ENCODE peak calls at places on chromosomes 13 and 19, in six cellular contexts. One of them, this sample, is unnamed.

GRCh38 chr19:49552749-49553148 is 24.9 kb downstream of the RCN3 start:
- DNase-seq in left ventricle myocardium inferior: no peak
- DNase-seq in right atrium auricular region: no peak
- DNase-seq in brain microvascular endothelial cell: no peak
- DNase-seq in dorsolateral prefrontal cortex: no peak
- DNase-seq in body of pancreas: peak
- DNase-seq in this sample: peak

GRCh38 chr19:41175825-41176734 is 16.9 kb upstream of the CYP2S1 start:
- DNase-seq in right atrium auricular region: no peak
- DNase-seq in body of pancreas: peak
- DNase-seq in dorsolateral prefrontal cortex: peak
- DNase-seq in left ventricle myocardium inferior: peak
- DNase-seq in brain microvascular endothelial cell: peak
- DNase-seq in this sample: peak

GRCh38 chr13:60163525-60164471 is at the start of gene DIAPH3:
- DNase-seq in right atrium auricular region: peak
- DNase-seq in body of pancreas: peak
- DNase-seq in left ventricle myocardium inferior: peak
- DNase-seq in dorsolateral prefrontal cortex: peak
- DNase-seq in brain microvascular endothelial cell: peak
- DNase-seq in this sample: peak

GRCh38 chr13:103815619-103816018 is 749.4 kb upstream of the SLC10A2 start:
- DNase-seq in body of pancreas: no peak
- DNase-seq in brain microvascular endothelial cell: peak
- DNase-seq in left ventricle myocardium inferior: no peak
- DNase-seq in dorsolateral prefrontal cortex: no peak
- DNase-seq in right atrium auricular region: no peak
- DNase-seq in this sample: no peak

GRCh38 chr13:100825551-100825950 is 151.0 kb upstream of the TMTC4 start:
- DNase-seq in brain microvascular endothelial cell: no peak
- DNase-seq in right atrium auricular region: no peak
- DNase-seq in left ventricle myocardium inferior: no peak
- DNase-seq in dorsolateral prefrontal cortex: no peak
- DNase-seq in body of pancreas: no peak
- DNase-seq in this sample: no peak

GRCh38 chr19:14563989-14564650 is 7.7 kb downstream of the NDUFB7 start:
- DNase-seq in brain microvascular endothelial cell: no peak
- DNase-seq in left ventricle myocardium inferior: no peak
- DNase-seq in right atrium auricular region: no peak
- DNase-seq in dorsolateral prefrontal cortex: no peak
- DNase-seq in body of pancreas: no peak
- DNase-seq in this sample: peak

GRCh38 chr19:20325151-20325550 is 158.1 kb downstream of the ZNF486 start:
- DNase-seq in body of pancreas: no peak
- DNase-seq in right atrium auricular region: no peak
- DNase-seq in dorsolateral prefrontal cortex: no peak
- DNase-seq in left ventricle myocardium inferior: no peak
- DNase-seq in brain microvascular endothelial cell: no peak
- DNase-seq in this sample: peak

GRCh38 chr13:60679928-60680693 is 283.1 kb downstream of the TDRD3 start:
- DNase-seq in right atrium auricular region: no peak
- DNase-seq in dorsolateral prefrontal cortex: no peak
- DNase-seq in brain microvascular endothelial cell: no peak
- DNase-seq in body of pancreas: no peak
- DNase-seq in left ventricle myocardium inferior: no peak
- DNase-seq in this sample: no peak

GRCh38 chr13:59012731-59013130 is 1151.0 kb downstream of the DIAPH3 start:
- DNase-seq in brain microvascular endothelial cell: no peak
- DNase-seq in left ventricle myocardium inferior: no peak
- DNase-seq in body of pancreas: no peak
- DNase-seq in right atrium auricular region: no peak
- DNase-seq in dorsolateral prefrontal cortex: no peak
- DNase-seq in this sample: no peak

GRCh38 chr13:91216928-91217700 is 130.4 kb upstream of the MIR17HG start:
- DNase-seq in left ventricle myocardium inferior: no peak
- DNase-seq in brain microvascular endothelial cell: no peak
- DNase-seq in right atrium auricular region: no peak
- DNase-seq in dorsolateral prefrontal cortex: no peak
- DNase-seq in body of pancreas: no peak
- DNase-seq in this sample: no peak

GRCh38 chr13:29594310-29594709 is 1.2 kb downstream of the SLC7A1 start:
- DNase-seq in dorsolateral prefrontal cortex: no peak
- DNase-seq in body of pancreas: peak
- DNase-seq in right atrium auricular region: peak
- DNase-seq in brain microvascular endothelial cell: peak
- DNase-seq in left ventricle myocardium inferior: no peak
- DNase-seq in this sample: peak

GRCh38 chr19:6721773-6722172 is 1.3 kb upstream of the C3 start:
- DNase-seq in dorsolateral prefrontal cortex: no peak
- DNase-seq in right atrium auricular region: no peak
- DNase-seq in body of pancreas: no peak
- DNase-seq in left ventricle myocardium inferior: no peak
- DNase-seq in brain microvascular endothelial cell: no peak
- DNase-seq in this sample: no peak

GRCh38 chr19:10193666-10194499 is 870 bp downstream of the DNMT1 start:
- DNase-seq in brain microvascular endothelial cell: peak
- DNase-seq in dorsolateral prefrontal cortex: peak
- DNase-seq in left ventricle myocardium inferior: no peak
- DNase-seq in body of pancreas: no peak
- DNase-seq in right atrium auricular region: peak
- DNase-seq in this sample: peak

GRCh38 chr13:23899555-23899954 is 2.3 kb upstream of the C1QTNF9B start:
- DNase-seq in left ventricle myocardium inferior: no peak
- DNase-seq in body of pancreas: peak
- DNase-seq in right atrium auricular region: no peak
- DNase-seq in brain microvascular endothelial cell: peak
- DNase-seq in dorsolateral prefrontal cortex: peak
- DNase-seq in this sample: no peak

GRCh38 chr19:14817052-14817451 is 17.9 kb downstream of the OR7A5 start:
- DNase-seq in right atrium auricular region: no peak
- DNase-seq in left ventricle myocardium inferior: no peak
- DNase-seq in body of pancreas: no peak
- DNase-seq in brain microvascular endothelial cell: no peak
- DNase-seq in dorsolateral prefrontal cortex: no peak
- DNase-seq in this sample: no peak

GRCh38 chr13:111431241-111431640 is 110.8 kb downstream of the TEX29 start:
- DNase-seq in left ventricle myocardium inferior: no peak
- DNase-seq in body of pancreas: no peak
- DNase-seq in brain microvascular endothelial cell: no peak
- DNase-seq in dorsolateral prefrontal cortex: no peak
- DNase-seq in right atrium auricular region: no peak
- DNase-seq in this sample: no peak

GRCh38 chr13:108003626-108004025 is 211.7 kb downstream of the LIG4 start:
- DNase-seq in left ventricle myocardium inferior: no peak
- DNase-seq in dorsolateral prefrontal cortex: no peak
- DNase-seq in body of pancreas: no peak
- DNase-seq in right atrium auricular region: no peak
- DNase-seq in brain microvascular endothelial cell: no peak
- DNase-seq in this sample: no peak

GRCh38 chr13:66138172-66138811 is 1091.8 kb downstream of the PCDH9 start:
- DNase-seq in left ventricle myocardium inferior: no peak
- DNase-seq in dorsolateral prefrontal cortex: no peak
- DNase-seq in brain microvascular endothelial cell: no peak
- DNase-seq in body of pancreas: no peak
- DNase-seq in right atrium auricular region: no peak
- DNase-seq in this sample: no peak

GRCh38 chr19:35717665-35718344 is at the start of gene KMT2B:
- DNase-seq in body of pancreas: no peak
- DNase-seq in dorsolateral prefrontal cortex: no peak
- DNase-seq in right atrium auricular region: no peak
- DNase-seq in brain microvascular endothelial cell: no peak
- DNase-seq in left ventricle myocardium inferior: no peak
- DNase-seq in this sample: no peak

GRCh38 chr19:47226426-47227346 is 4.3 kb downstream of the BBC3 start:
- DNase-seq in right atrium auricular region: peak
- DNase-seq in left ventricle myocardium inferior: peak
- DNase-seq in dorsolateral prefrontal cortex: peak
- DNase-seq in brain microvascular endothelial cell: no peak
- DNase-seq in body of pancreas: peak
- DNase-seq in this sample: peak

GRCh38 chr19:16038196-16038695 is 38.0 kb upstream of the TPM4 start:
- DNase-seq in body of pancreas: no peak
- DNase-seq in left ventricle myocardium inferior: no peak
- DNase-seq in dorsolateral prefrontal cortex: no peak
- DNase-seq in right atrium auricular region: no peak
- DNase-seq in brain microvascular endothelial cell: no peak
- DNase-seq in this sample: no peak

GRCh38 chr13:96460571-96460970 is 370.7 kb downstream of the HS6ST3 start:
- DNase-seq in body of pancreas: no peak
- DNase-seq in right atrium auricular region: no peak
- DNase-seq in brain microvascular endothelial cell: no peak
- DNase-seq in left ventricle myocardium inferior: no peak
- DNase-seq in dorsolateral prefrontal cortex: no peak
- DNase-seq in this sample: no peak

GRCh38 chr19:4508698-4509097 is 9.6 kb downstream of the PLIN4 start:
- DNase-seq in brain microvascular endothelial cell: no peak
- DNase-seq in right atrium auricular region: no peak
- DNase-seq in body of pancreas: no peak
- DNase-seq in left ventricle myocardium inferior: no peak
- DNase-seq in dorsolateral prefrontal cortex: no peak
- DNase-seq in this sample: no peak

GRCh38 chr19:52570005-52570861 is at the start of gene ZNF701:
- DNase-seq in dorsolateral prefrontal cortex: peak
- DNase-seq in body of pancreas: peak
- DNase-seq in brain microvascular endothelial cell: peak
- DNase-seq in right atrium auricular region: peak
- DNase-seq in left ventricle myocardium inferior: peak
- DNase-seq in this sample: peak
- TF ChIP-seq CTCF in dorsolateral prefrontal cortex: peak
- TF ChIP-seq CTCF in body of pancreas: peak
- TF ChIP-seq CTCF in brain microvascular endothelial cell: peak
- TF ChIP-seq CTCF in right atrium auricular region: no peak
- TF ChIP-seq CTCF in left ventricle myocardium inferior: peak
- TF ChIP-seq CTCF in this sample: peak

GRCh38 chr13:112995395-112996091 is 26.5 kb downstream of the MCF2L start:
- DNase-seq in right atrium auricular region: no peak
- DNase-seq in brain microvascular endothelial cell: no peak
- DNase-seq in body of pancreas: no peak
- DNase-seq in left ventricle myocardium inferior: no peak
- DNase-seq in dorsolateral prefrontal cortex: no peak
- DNase-seq in this sample: no peak
- TF ChIP-seq CTCF in right atrium auricular region: no peak
- TF ChIP-seq CTCF in brain microvascular endothelial cell: no peak
- TF ChIP-seq CTCF in body of pancreas: no peak
- TF ChIP-seq CTCF in left ventricle myocardium inferior: no peak
- TF ChIP-seq CTCF in dorsolateral prefrontal cortex: no peak
- TF ChIP-seq CTCF in this sample: no peak

GRCh38 chr13:46343279-46343949 is 43.6 kb downstream of the RUBCNL start:
- DNase-seq in right atrium auricular region: peak
- DNase-seq in dorsolateral prefrontal cortex: no peak
- DNase-seq in brain microvascular endothelial cell: no peak
- DNase-seq in body of pancreas: no peak
- DNase-seq in left ventricle myocardium inferior: no peak
- DNase-seq in this sample: no peak
- TF ChIP-seq CTCF in right atrium auricular region: no peak
- TF ChIP-seq CTCF in dorsolateral prefrontal cortex: no peak
- TF ChIP-seq CTCF in brain microvascular endothelial cell: no peak
- TF ChIP-seq CTCF in body of pancreas: no peak
- TF ChIP-seq CTCF in left ventricle myocardium inferior: no peak
- TF ChIP-seq CTCF in this sample: no peak

GRCh38 chr13:81872581-81872980 is 1531.7 kb upstream of the SPRY2 start:
- DNase-seq in left ventricle myocardium inferior: no peak
- DNase-seq in body of pancreas: peak
- DNase-seq in brain microvascular endothelial cell: no peak
- DNase-seq in dorsolateral prefrontal cortex: no peak
- DNase-seq in right atrium auricular region: no peak
- DNase-seq in this sample: no peak
- TF ChIP-seq CTCF in left ventricle myocardium inferior: no peak
- TF ChIP-seq CTCF in body of pancreas: peak
- TF ChIP-seq CTCF in brain microvascular endothelial cell: no peak
- TF ChIP-seq CTCF in dorsolateral prefrontal cortex: peak
- TF ChIP-seq CTCF in right atrium auricular region: no peak
- TF ChIP-seq CTCF in this sample: no peak

GRCh38 chr19:18798384-18799352 is 7.6 kb upstream of the COMP start:
- DNase-seq in body of pancreas: no peak
- DNase-seq in right atrium auricular region: no peak
- DNase-seq in left ventricle myocardium inferior: no peak
- DNase-seq in dorsolateral prefrontal cortex: no peak
- DNase-seq in brain microvascular endothelial cell: no peak
- DNase-seq in this sample: no peak
- TF ChIP-seq CTCF in body of pancreas: no peak
- TF ChIP-seq CTCF in right atrium auricular region: no peak
- TF ChIP-seq CTCF in left ventricle myocardium inferior: no peak
- TF ChIP-seq CTCF in dorsolateral prefrontal cortex: no peak
- TF ChIP-seq CTCF in brain microvascular endothelial cell: peak
- TF ChIP-seq CTCF in this sample: no peak

GRCh38 chr19:38042132-38042531 is 135.1 kb downstream of the SIPA1L3 start:
- DNase-seq in brain microvascular endothelial cell: no peak
- DNase-seq in dorsolateral prefrontal cortex: no peak
- DNase-seq in left ventricle myocardium inferior: no peak
- DNase-seq in right atrium auricular region: no peak
- DNase-seq in body of pancreas: no peak
- DNase-seq in this sample: no peak

GRCh38 chr19:38045554-38046253 is 138.7 kb downstream of the SIPA1L3 start:
- DNase-seq in left ventricle myocardium inferior: no peak
- DNase-seq in brain microvascular endothelial cell: no peak
- DNase-seq in right atrium auricular region: no peak
- DNase-seq in dorsolateral prefrontal cortex: no peak
- DNase-seq in body of pancreas: no peak
- DNase-seq in this sample: peak

GRCh38 chr19:38046254-38047047 is 139.4 kb downstream of the SIPA1L3 start:
- DNase-seq in body of pancreas: no peak
- DNase-seq in brain microvascular endothelial cell: no peak
- DNase-seq in left ventricle myocardium inferior: no peak
- DNase-seq in dorsolateral prefrontal cortex: no peak
- DNase-seq in right atrium auricular region: no peak
- DNase-seq in this sample: no peak

GRCh38 chr19:38043649-38044144 is 136.7 kb downstream of the SIPA1L3 start:
- DNase-seq in dorsolateral prefrontal cortex: no peak
- DNase-seq in right atrium auricular region: no peak
- DNase-seq in left ventricle myocardium inferior: no peak
- DNase-seq in brain microvascular endothelial cell: no peak
- DNase-seq in body of pancreas: no peak
- DNase-seq in this sample: no peak

DNA sequence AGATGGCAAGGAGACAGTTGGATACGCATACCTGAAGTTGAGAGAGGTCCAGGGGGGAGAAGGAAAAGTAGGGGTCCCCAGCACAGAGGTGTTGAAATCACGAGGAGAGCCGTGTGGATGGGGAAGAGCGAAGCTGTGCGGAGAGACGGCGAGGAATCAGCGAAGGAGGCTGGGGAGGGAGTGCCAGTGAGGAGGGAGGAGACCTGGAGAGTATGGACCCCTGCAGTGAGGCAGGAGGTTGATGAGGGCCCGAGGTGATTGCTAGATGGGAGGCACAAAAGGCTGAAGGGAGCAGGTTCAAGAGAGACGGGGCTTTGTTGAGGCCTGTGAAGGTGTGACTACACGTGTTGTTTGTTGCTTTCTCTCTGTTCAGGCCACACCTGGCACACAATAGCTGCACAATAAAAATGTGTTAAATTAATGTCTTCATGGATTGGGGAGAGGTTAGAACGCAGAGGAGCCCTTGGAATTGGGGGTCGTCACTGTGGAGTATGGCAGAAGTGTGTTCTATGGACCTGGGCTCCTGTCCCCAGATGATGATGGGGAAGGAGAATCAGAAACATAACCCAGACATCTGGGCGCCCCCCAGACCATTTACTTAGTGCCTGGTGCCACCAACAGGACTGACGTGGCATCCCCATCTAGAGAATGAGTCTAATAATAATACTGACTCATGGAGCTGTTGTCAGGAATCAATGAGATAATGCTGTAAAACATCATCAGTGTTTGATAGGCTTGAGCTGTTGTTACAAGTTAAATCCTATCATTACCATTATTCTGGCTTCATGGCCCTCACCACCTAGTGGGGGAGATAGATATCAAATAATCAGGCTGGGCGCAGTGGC is 137.5 kb downstream of the SIPA1L3 start:
- DNase-seq in body of pancreas: no peak
- DNase-seq in right atrium auricular region: no peak
- DNase-seq in left ventricle myocardium inferior: no peak
- DNase-seq in dorsolateral prefrontal cortex: no peak
- DNase-seq in brain microvascular endothelial cell: peak
- DNase-seq in this sample: peak
- TF ChIP-seq CTCF in body of pancreas: no peak
- TF ChIP-seq CTCF in right atrium auricular region: no peak
- TF ChIP-seq CTCF in left ventricle myocardium inferior: no peak
- TF ChIP-seq CTCF in dorsolateral prefrontal cortex: no peak
- TF ChIP-seq CTCF in brain microvascular endothelial cell: peak
- TF ChIP-seq CTCF in this sample: no peak